ENCODE peak calls at places on chromosomes 7 and 10, in five cellular contexts. One of them, this sample, is unnamed.

GRCh38 chr7:44116789-44117666 is 6.3 kb downstream of the POLD2 start:
- DNase-seq in T-helper 1 cell: no peak
- DNase-seq in NCI-H524: no peak
- DNase-seq in IMR-90: no peak
- DNase-seq in CD8-positive, alpha-beta T cell: no peak
- DNase-seq in this sample: no peak

GRCh38 chr7:130266258-130266960 is at the start of gene CPA2:
- DNase-seq in T-helper 1 cell: no peak
- DNase-seq in NCI-H524: no peak
- DNase-seq in CD8-positive, alpha-beta T cell: no peak
- DNase-seq in IMR-90: no peak
- DNase-seq in this sample: no peak

GRCh38 chr10:35961501-35961900 is 319.4 kb upstream of the FZD8 start:
- DNase-seq in NCI-H524: no peak
- DNase-seq in T-helper 1 cell: no peak
- DNase-seq in IMR-90: peak; percentile 68
- DNase-seq in CD8-positive, alpha-beta T cell: no peak
- DNase-seq in this sample: no peak

GRCh38 chr10:31760674-31761081 is 168.0 kb downstream of the ARHGAP12 start:
- DNase-seq in T-helper 1 cell: no peak
- DNase-seq in CD8-positive, alpha-beta T cell: no peak
- DNase-seq in IMR-90: no peak
- DNase-seq in NCI-H524: no peak
- DNase-seq in this sample: no peak

GRCh38 chr7:69436944-69437343 is 161.3 kb upstream of the AUTS2 start:
- DNase-seq in NCI-H524: no peak
- DNase-seq in IMR-90: no peak
- DNase-seq in T-helper 1 cell: no peak
- DNase-seq in CD8-positive, alpha-beta T cell: no peak
- DNase-seq in this sample: no peak

GRCh38 chr10:86007171-86007570 is 359.4 kb downstream of the GRID1 start:
- DNase-seq in NCI-H524: no peak
- DNase-seq in T-helper 1 cell: no peak
- DNase-seq in IMR-90: no peak
- DNase-seq in CD8-positive, alpha-beta T cell: no peak
- DNase-seq in this sample: no peak

GRCh38 chr10:17808971-17809841 is at the start of gene MRC1:
- DNase-seq in CD8-positive, alpha-beta T cell: no peak
- DNase-seq in T-helper 1 cell: no peak
- DNase-seq in NCI-H524: no peak
- DNase-seq in IMR-90: no peak
- DNase-seq in this sample: no peak

GRCh38 chr7:16708496-16708895 is 45.1 kb upstream of the TSPAN13 start:
- DNase-seq in CD8-positive, alpha-beta T cell: no peak
- DNase-seq in IMR-90: no peak
- DNase-seq in T-helper 1 cell: no peak
- DNase-seq in NCI-H524: no peak
- DNase-seq in this sample: no peak

GRCh38 chr10:103584216-103585010 is 90.9 kb downstream of the NEURL1 start:
- DNase-seq in IMR-90: no peak
- DNase-seq in NCI-H524: no peak
- DNase-seq in T-helper 1 cell: peak; percentile 53
- DNase-seq in CD8-positive, alpha-beta T cell: peak; percentile 66
- DNase-seq in this sample: no peak

GRCh38 chr7:91993976-91994375 is 53.3 kb downstream of the AKAP9 start:
- DNase-seq in CD8-positive, alpha-beta T cell: no peak
- DNase-seq in T-helper 1 cell: no peak
- DNase-seq in IMR-90: no peak
- DNase-seq in NCI-H524: no peak
- DNase-seq in this sample: no peak

GRCh38 chr10:62934258-62934657 is 118.1 kb upstream of the EGR2 start:
- DNase-seq in IMR-90: no peak
- DNase-seq in NCI-H524: no peak
- DNase-seq in T-helper 1 cell: no peak
- DNase-seq in CD8-positive, alpha-beta T cell: no peak
- DNase-seq in this sample: peak; percentile 20

GRCh38 chr7:105137898-105138297 is 123.9 kb downstream of the KMT2E start:
- DNase-seq in NCI-H524: no peak
- DNase-seq in T-helper 1 cell: no peak
- DNase-seq in IMR-90: no peak
- DNase-seq in CD8-positive, alpha-beta T cell: no peak
- DNase-seq in this sample: no peak